ENCODE peak calls at places on chromosomes 6 and 20, in five cellular contexts. T, A, E, S and N are unnamed samples.

GRCh38 chr6:87078983-87079616 is 15.8 kb downstream of the CGA start:
- DNase-seq in A (peak), T (peak), S (peak), E (peak), N (peak)

GRCh38 chr20:10927936-10928860 is 254.4 kb upstream of the JAG1 start:
- DNase-seq in T (no peak), S (peak), E (no peak), A (no peak), N (no peak)

GRCh38 chr6:137013031-137013430 is 31.7 kb downstream of the IL20RA start:
- DNase-seq in E (no peak), A (no peak), S (no peak), T (no peak), N (no peak)

GRCh38 chr20:5703542-5704215 is 46.5 kb upstream of the SHLD1 start:
- DNase-seq in S (peak), E (no peak), A (no peak), T (no peak), N (no peak)

GRCh38 chr6:102474041-102474807 is 1080.7 kb downstream of the GRIK2 start:
- DNase-seq in E (no peak), T (no peak), S (no peak), A (no peak), N (no peak)

GRCh38 chr6:144093236-144093635 is 2.1 kb downstream of the SF3B5 start:
- DNase-seq in T (no peak), E (no peak), S (no peak), A (no peak), N (no peak)

GRCh38 chr20:58585753-58586540 is 65.1 kb upstream of the STX16 start:
- DNase-seq in E (no peak), S (peak), A (no peak), T (no peak), N (no peak)

GRCh38 chr6:4253604-4254211 is 118.3 kb upstream of the ECI2 start:
- DNase-seq in A (peak), S (peak), T (no peak), E (peak), N (no peak)

GRCh38 chr6:89281779-89282246 is 33.3 kb downstream of the GABRR2 start:
- DNase-seq in A (peak), E (no peak), S (peak), T (peak), N (no peak)

GRCh38 chr6:90574610-90575009 is 12.3 kb downstream of the MAP3K7 start:
- DNase-seq in E (no peak), T (no peak), A (no peak), S (peak), N (no peak)

GRCh38 chr6:169229611-169230321 is 23.9 kb downstream of the THBS2 start:
- DNase-seq in T (no peak), E (no peak), A (no peak), S (peak), N (no peak)

GRCh38 chr6:138931660-138932059 is 56.4 kb downstream of the REPS1 start:
- DNase-seq in S (no peak), T (no peak), A (no peak), E (no peak), N (no peak)

GRCh38 chr6:593139-593906 is 63.6 kb downstream of the HUS1B start:
- DNase-seq in E (no peak), S (peak), A (peak), T (peak), N (peak)

GRCh38 chr6:26575494-26575939 is 21.2 kb upstream of the ABT1 start:
- DNase-seq in T (no peak), E (no peak), A (no peak), S (peak), N (no peak)

GRCh38 chr6:98324406-98324930 is 509.9 kb upstream of the POU3F2 start:
- DNase-seq in E (no peak), A (no peak), T (no peak), S (no peak), N (no peak)

GRCh38 chr6:163355471-163355991 is 59.0 kb upstream of the QKI start:
- DNase-seq in A (no peak), T (no peak), S (peak), E (peak), N (no peak)

GRCh38 chr6:12280458-12280857 is 9.7 kb upstream of the EDN1 start:
- DNase-seq in S (peak), A (no peak), T (no peak), E (no peak), N (no peak)